ENCODE peak calls at places on chromosome 10, in five cellular contexts. T, U, F, Y and L are unnamed samples.

GRCh38 chr10:129982825-129983224 is 18.8 kb upstream of the EBF3 start:
- DNase-seq in T (no peak), U (no peak), F (no peak), Y (no peak), L (no peak)

GRCh38 chr10:67256984-67257383 is 331.1 kb downstream of the LRRTM3 start:
- DNase-seq in T (no peak), U (peak; percentile 6), F (no peak), Y (no peak), L (no peak)

GRCh38 chr10:92208736-92209135 is 82.1 kb downstream of the CPEB3 start:
- DNase-seq in T (no peak), U (no peak), F (no peak), Y (no peak), L (no peak)

GRCh38 chr10:48929413-48929990 is 10.1 kb downstream of the LRRC18 start:
- DNase-seq in T (no peak), U (no peak), F (no peak), Y (peak; percentile 29), L (no peak)

GRCh38 chr10:35379226-35380137 is 43.2 kb downstream of the CCNY start:
- DNase-seq in T (no peak), U (no peak), F (peak; percentile 76), Y (no peak), L (peak; percentile 40)

GRCh38 chr10:80924063-80924952 is 386.6 kb downstream of the SH2D4B start:
- DNase-seq in T (no peak), U (peak; percentile 73), F (peak; percentile 34), Y (peak; percentile 70), L (peak; percentile 35)

GRCh38 chr10:101301111-101301731 is 52.7 kb upstream of the BTRC start:
- DNase-seq in T (no peak), U (peak; percentile 67), F (no peak), Y (peak; percentile 78), L (peak; percentile 72)

GRCh38 chr10:51147644-51148399 is 73.5 kb downstream of the PRKG1 start:
- DNase-seq in T (no peak), U (no peak), F (no peak), Y (no peak), L (no peak)

GRCh38 chr10:5665380-5666323 is 743 bp downstream of the ASB13 start:
- DNase-seq in T (no peak), U (peak; percentile 28), F (peak; percentile 56), Y (no peak), L (peak; percentile 58)

GRCh38 chr10:5589963-5590511 is 65.3 kb downstream of the CALML3 start:
- DNase-seq in T (no peak), U (no peak), F (no peak), Y (peak; percentile 79), L (no peak)

GRCh38 chr10:124882313-124882712 is 59.6 kb upstream of the ZRANB1 start:
- DNase-seq in T (no peak), U (no peak), F (no peak), Y (no peak), L (no peak)

GRCh38 chr10:14405076-14406065 is 74.6 kb upstream of the FRMD4A start:
- DNase-seq in T (no peak), U (no peak), F (no peak), Y (no peak), L (no peak)

GRCh38 chr10:132905661-132906060 is 36.7 kb downstream of the CFAP46 start:
- DNase-seq in T (no peak), U (no peak), F (no peak), Y (no peak), L (peak; percentile 16)

GRCh38 chr10:79178614-79179403 is 110.0 kb downstream of the ZMIZ1 start:
- DNase-seq in T (no peak), U (no peak), F (peak; percentile 45), Y (peak; percentile 92), L (no peak)

GRCh38 chr10:69345402-69345801 is 67.1 kb downstream of the HK1 start:
- DNase-seq in T (no peak), U (no peak), F (no peak), Y (no peak), L (no peak)

GRCh38 chr10:44047361-44047760 is 337.5 kb downstream of the CXCL12 start:
- DNase-seq in T (no peak), U (no peak), F (no peak), Y (no peak), L (no peak)

GRCh38 chr10:52300599-52301277 is 13.3 kb upstream of the DKK1 start:
- DNase-seq in T (no peak), U (no peak), F (no peak), Y (no peak), L (no peak)

GRCh38 chr10:79221110-79222051 is 125.9 kb upstream of the PPIF start:
- DNase-seq in T (no peak), U (no peak), F (peak; percentile 82), Y (peak; percentile 66), L (no peak)

GRCh38 chr10:88926484-88927249 is 25.9 kb downstream of the ACTA2 start:
- DNase-seq in T (no peak), U (no peak), F (no peak), Y (no peak), L (no peak)